ENCODE peak calls at places on chromosomes 13 and 19, in eight cellular contexts. T is prostate gland, C is BJ, F is HFFc6, Z is breast epithelium, G is AG04449, I is RWPE1, X is natural killer cell. E is an unnamed sample.

GRCh38 chr19:50963381-50963780 is 6.0 kb downstream of the KLK6 start:
- DNase-seq in F (no peak), C (no peak), X (no peak), Z (no peak), G (no peak), T (no peak), I (no peak), E (no peak)

GRCh38 chr19:9986787-9987281 is 23.5 kb downstream of the COL5A3 start:
- DNase-seq in T (no peak), G (no peak), Z (peak), F (peak), C (peak), I (no peak), X (no peak), E (no peak)

GRCh38 chr13:89003656-89004055 is 1332.5 kb downstream of the SLITRK5 start:
- DNase-seq in G (no peak), Z (no peak), I (no peak), C (no peak), T (no peak), F (no peak), X (no peak), E (no peak)

GRCh38 chr19:51448745-51449093 is 9.5 kb downstream of the SIGLEC8 start:
- DNase-seq in X (no peak), C (no peak), Z (no peak), G (no peak), F (no peak), I (no peak), T (no peak), E (no peak)

GRCh38 chr13:113592571-113592970 is 8.0 kb downstream of the TFDP1 start:
- DNase-seq in F (no peak), I (no peak), C (no peak), Z (no peak), G (no peak), T (no peak), X (peak), E (no peak)

GRCh38 chr19:4794971-4795370 is 3.4 kb downstream of the FEM1A start:
- DNase-seq in Z (no peak), I (peak), T (peak), X (no peak), C (no peak), G (no peak), F (no peak), E (no peak)

GRCh38 chr19:324716-325115 is 19.9 kb downstream of the MIER2 start:
- DNase-seq in T (no peak), C (no peak), G (no peak), Z (no peak), I (no peak), X (no peak), F (no peak), E (no peak)

GRCh38 chr19:16066611-16067104 is 9.6 kb upstream of the TPM4 start:
- DNase-seq in T (peak), C (no peak), F (peak), G (no peak), I (peak), Z (no peak), X (no peak), E (no peak)

GRCh38 chr13:60453490-60453889 is 56.5 kb downstream of the TDRD3 start:
- DNase-seq in T (no peak), G (no peak), F (no peak), C (no peak), Z (no peak), X (no peak), I (no peak), E (no peak)

GRCh38 chr19:53581871-53582279 is 43.9 kb downstream of the ZNF331 start:
- DNase-seq in G (no peak), Z (no peak), C (no peak), T (no peak), I (no peak), X (no peak), F (no peak), E (no peak)

GRCh38 chr19:50723069-50723468 is at the start of gene CLEC11A:
- DNase-seq in X (no peak), T (no peak), C (no peak), G (no peak), F (peak), I (no peak), Z (peak), E (no peak)

GRCh38 chr13:83216521-83217245 is 665.6 kb downstream of the SLITRK1 start:
- DNase-seq in X (no peak), T (no peak), I (no peak), Z (no peak), F (peak), G (no peak), C (no peak), E (no peak)

GRCh38 chr19:34475026-34475974 is 6.3 kb upstream of the WTIP start:
- DNase-seq in F (peak), G (peak), X (no peak), T (no peak), I (peak), C (peak), Z (no peak), E (no peak)

GRCh38 chr13:89883893-89884448 is 1463.5 kb upstream of the MIR17HG start:
- DNase-seq in F (no peak), G (no peak), I (no peak), X (no peak), Z (no peak), C (no peak), T (no peak), E (no peak)

GRCh38 chr13:59706101-59706976 is 457.4 kb downstream of the DIAPH3 start:
- DNase-seq in Z (no peak), C (no peak), G (no peak), F (no peak), X (no peak), I (no peak), T (no peak), E (no peak)

GRCh38 chr19:51777570-51778460 is 16.8 kb downstream of the FPR2 start:
- DNase-seq in F (peak), C (peak), Z (peak), X (no peak), I (peak), G (peak), T (peak), E (peak)

GRCh38 chr13:33125821-33126570 is 109.8 kb downstream of the KL start:
- DNase-seq in F (peak), C (peak), G (peak), T (peak), I (peak), X (no peak), Z (peak), E (peak)

GRCh38 chr13:59178344-59178743 is 985.4 kb downstream of the DIAPH3 start:
- DNase-seq in F (no peak), I (no peak), Z (no peak), C (no peak), G (no peak), T (no peak), X (no peak), E (no peak)

GRCh38 chr13:27988520-27988919 is at the start of gene URAD:
- DNase-seq in G (no peak), F (no peak), X (no peak), T (no peak), C (no peak), Z (no peak), I (no peak), E (no peak)

GRCh38 chr13:45545686-45546409 is 69.7 kb downstream of the ERICH6B start:
- DNase-seq in G (no peak), T (no peak), I (no peak), C (no peak), F (no peak), Z (no peak), X (no peak), E (no peak)

GRCh38 chr13:109704771-109705628 is 81.4 kb downstream of the IRS2 start:
- DNase-seq in I (peak), G (no peak), C (no peak), Z (no peak), F (no peak), X (no peak), T (no peak), E (peak)

GRCh38 chr19:33268162-33268991 is 34.0 kb downstream of the CEBPA start:
- DNase-seq in X (no peak), T (no peak), C (no peak), Z (no peak), G (no peak), I (no peak), F (no peak), E (no peak)

GRCh38 chr19:2869618-2870017 is 2.5 kb downstream of the ZNF556 start:
- DNase-seq in G (no peak), Z (no peak), T (no peak), I (no peak), C (no peak), X (no peak), F (no peak), E (no peak)

GRCh38 chr13:20828540-20829364 is 55.0 kb upstream of the EEF1AKMT1 start:
- DNase-seq in C (no peak), I (peak), Z (no peak), T (no peak), F (peak), X (no peak), G (no peak), E (no peak)

GRCh38 chr13:20801704-20802103 is 27.9 kb upstream of the EEF1AKMT1 start:
- DNase-seq in T (no peak), C (no peak), Z (no peak), G (no peak), F (no peak), X (no peak), I (no peak), E (no peak)

GRCh38 chr13:66635526-66635925 is 594.6 kb downstream of the PCDH9 start:
- DNase-seq in Z (no peak), C (peak), I (peak), F (peak), T (no peak), G (peak), X (no peak), E (no peak)

GRCh38 chr19:24078688-24079087 is 8.3 kb upstream of the ZNF254 start:
- DNase-seq in F (no peak), X (no peak), Z (no peak), G (no peak), I (no peak), T (no peak), C (no peak), E (no peak)

GRCh38 chr19:40799558-40800338 is 757 bp downstream of the EGLN2 start:
- DNase-seq in C (no peak), I (no peak), G (no peak), T (no peak), Z (no peak), X (no peak), F (no peak), E (peak)

GRCh38 chr13:72788831-72789230 is 6.9 kb downstream of the PIBF1 start:
- DNase-seq in T (no peak), X (no peak), F (no peak), C (no peak), G (no peak), Z (no peak), I (no peak), E (no peak)

GRCh38 chr19:15666883-15667282 is 6.0 kb upstream of the CYP4F12 start:
- DNase-seq in G (no peak), C (no peak), Z (no peak), I (no peak), T (no peak), F (no peak), X (no peak), E (no peak)

GRCh38 chr19:17725422-17726078 is 6.3 kb downstream of the MAP1S start:
- DNase-seq in I (no peak), T (no peak), X (no peak), Z (no peak), G (no peak), C (no peak), F (no peak), E (no peak)

GRCh38 chr13:40776681-40777165 is 5.7 kb upstream of the MRPS31 start:
- DNase-seq in G (no peak), F (peak), X (peak), I (no peak), C (no peak), T (no peak), Z (no peak), E (peak)

GRCh38 chr19:41298327-41298964 is 11.5 kb upstream of the CCDC97 start:
- DNase-seq in Z (peak), C (peak), T (no peak), X (peak), I (no peak), G (peak), F (peak), E (peak)

GRCh38 chr19:15297416-15298224 is 34.7 kb downstream of the BRD4 start:
- DNase-seq in I (peak), F (peak), T (peak), C (peak), G (no peak), X (no peak), Z (no peak), E (no peak)

GRCh38 chr19:42122691-42123607 is 9.3 kb downstream of the POU2F2 start:
- DNase-seq in T (no peak), G (no peak), Z (no peak), X (no peak), C (no peak), I (no peak), F (no peak), E (no peak)

GRCh38 chr13:76792680-76793334 is 93.4 kb downstream of the KCTD12 start:
- DNase-seq in Z (no peak), G (peak), T (no peak), C (no peak), I (no peak), F (peak), X (no peak), E (no peak)

GRCh38 chr13:73776137-73776785 is 357.9 kb downstream of the KLF12 start:
- DNase-seq in Z (no peak), C (no peak), I (no peak), F (no peak), G (no peak), X (no peak), T (no peak), E (no peak)

GRCh38 chr19:45471866-45472556 is 4.2 kb downstream of the FOSB start:
- DNase-seq in X (peak), F (no peak), G (no peak), C (no peak), Z (no peak), I (no peak), T (no peak), E (no peak)

GRCh38 chr13:99464441-99464949 is 36.8 kb upstream of the TM9SF2 start:
- DNase-seq in X (no peak), G (no peak), I (no peak), C (peak), Z (no peak), F (peak), T (no peak), E (no peak)

GRCh38 chr13:99454518-99455183 is 46.6 kb upstream of the TM9SF2 start:
- DNase-seq in T (no peak), F (no peak), I (no peak), C (no peak), Z (no peak), X (no peak), G (no peak), E (no peak)

GRCh38 chr13:99463998-99464397 is 37.3 kb upstream of the TM9SF2 start:
- DNase-seq in X (no peak), T (no peak), Z (no peak), I (no peak), C (no peak), F (no peak), G (no peak), E (no peak)

DNA sequence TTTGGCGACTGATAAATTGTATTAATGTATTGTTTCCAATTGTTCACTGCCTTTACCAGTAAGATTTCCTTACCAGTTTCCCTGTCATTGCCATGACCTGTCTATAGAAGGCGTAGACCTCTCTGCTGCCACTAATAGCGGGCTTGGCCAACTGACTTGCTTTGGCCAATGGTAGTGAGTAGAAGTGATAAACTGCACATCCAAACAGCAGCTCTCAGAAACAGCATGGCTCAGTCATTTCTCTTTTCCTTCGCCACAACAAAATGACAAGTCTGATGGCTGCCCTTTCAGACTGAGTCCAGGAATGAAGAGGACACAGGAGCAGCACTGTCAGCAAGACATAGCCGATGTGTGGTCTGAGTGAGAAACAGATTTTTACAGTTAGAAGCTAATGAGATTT is 42.2 kb upstream of the TM9SF2 start:
- DNase-seq in Z (no peak), X (no peak), I (no peak), T (no peak), G (no peak), F (no peak), C (no peak), E (no peak)
- TF ChIP-seq CTCF in Z (no peak), X (no peak), I (no peak), T (no peak), G (no peak), F (no peak), C (no peak), E (no peak)

DNA sequence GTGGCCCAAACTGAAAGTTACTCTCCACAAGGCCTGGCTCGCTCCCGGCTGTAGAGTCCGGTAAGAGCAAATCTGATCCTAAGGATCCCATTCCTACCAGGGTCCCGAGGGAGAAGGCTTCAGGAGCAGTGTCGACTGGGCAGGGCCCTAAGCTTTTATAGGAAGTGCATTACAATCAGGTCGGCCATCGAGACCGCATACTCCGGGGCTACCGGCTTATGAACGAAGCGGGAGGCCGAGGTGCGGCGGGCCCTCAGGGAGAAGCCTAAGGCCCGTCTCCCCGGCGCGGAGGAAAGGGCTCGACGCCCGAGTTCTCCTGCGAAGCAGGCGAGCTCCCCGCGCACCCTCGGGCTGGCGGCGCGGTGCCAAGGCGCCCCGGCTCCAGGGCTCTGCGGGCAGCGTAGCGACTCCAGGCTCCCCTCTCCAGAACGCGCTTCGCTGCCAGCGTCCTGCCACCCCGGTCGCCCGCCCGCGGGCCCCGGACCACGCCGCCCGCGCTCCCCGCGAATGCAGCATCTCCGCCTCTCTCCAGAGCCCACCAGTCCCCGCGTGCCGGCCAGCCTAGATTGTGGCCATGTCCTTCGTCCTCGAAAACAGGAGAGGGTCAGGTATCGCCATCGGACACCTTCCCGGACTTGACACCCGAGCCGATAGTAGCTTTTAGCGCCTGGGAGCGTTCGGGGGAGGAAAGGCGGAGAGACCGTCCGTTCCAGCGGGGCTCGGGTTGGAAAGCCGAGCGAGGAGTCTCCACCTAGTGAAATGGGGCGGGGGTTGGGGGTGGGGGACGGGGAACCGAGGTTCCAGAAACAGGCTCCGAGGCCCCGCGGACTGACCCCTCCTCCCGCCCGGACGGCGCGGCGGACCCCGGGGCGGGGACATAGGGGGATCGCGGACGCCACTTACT is 1.3 kb downstream of the EFNB2 start:
- DNase-seq in Z (no peak), T (peak), G (no peak), F (peak), C (no peak), I (no peak), X (peak), E (peak)
- TF ChIP-seq CTCF in Z (no peak), T (peak), G (no peak), F (no peak), C (peak), I (no peak), X (no peak), E (no peak)

GRCh38 chr19:12034610-12035009 is 869 bp downstream of the ZNF433 start:
- DNase-seq in Z (no peak), F (no peak), C (no peak), T (no peak), G (no peak), I (peak), X (no peak), E (no peak)

GRCh38 chr19:12034196-12034595 is 1.3 kb downstream of the ZNF433 start:
- DNase-seq in F (no peak), C (no peak), X (no peak), G (no peak), T (no peak), Z (no peak), I (no peak), E (no peak)

GRCh38 chr19:12035220-12036172 is at the start of gene ZNF433:
- DNase-seq in C (peak), X (peak), Z (peak), F (peak), G (peak), T (peak), I (peak), E (peak)
- TF ChIP-seq CTCF in C (no peak), X (no peak), Z (peak), F (peak), G (no peak), T (peak), I (no peak), E (no peak)

DNA sequence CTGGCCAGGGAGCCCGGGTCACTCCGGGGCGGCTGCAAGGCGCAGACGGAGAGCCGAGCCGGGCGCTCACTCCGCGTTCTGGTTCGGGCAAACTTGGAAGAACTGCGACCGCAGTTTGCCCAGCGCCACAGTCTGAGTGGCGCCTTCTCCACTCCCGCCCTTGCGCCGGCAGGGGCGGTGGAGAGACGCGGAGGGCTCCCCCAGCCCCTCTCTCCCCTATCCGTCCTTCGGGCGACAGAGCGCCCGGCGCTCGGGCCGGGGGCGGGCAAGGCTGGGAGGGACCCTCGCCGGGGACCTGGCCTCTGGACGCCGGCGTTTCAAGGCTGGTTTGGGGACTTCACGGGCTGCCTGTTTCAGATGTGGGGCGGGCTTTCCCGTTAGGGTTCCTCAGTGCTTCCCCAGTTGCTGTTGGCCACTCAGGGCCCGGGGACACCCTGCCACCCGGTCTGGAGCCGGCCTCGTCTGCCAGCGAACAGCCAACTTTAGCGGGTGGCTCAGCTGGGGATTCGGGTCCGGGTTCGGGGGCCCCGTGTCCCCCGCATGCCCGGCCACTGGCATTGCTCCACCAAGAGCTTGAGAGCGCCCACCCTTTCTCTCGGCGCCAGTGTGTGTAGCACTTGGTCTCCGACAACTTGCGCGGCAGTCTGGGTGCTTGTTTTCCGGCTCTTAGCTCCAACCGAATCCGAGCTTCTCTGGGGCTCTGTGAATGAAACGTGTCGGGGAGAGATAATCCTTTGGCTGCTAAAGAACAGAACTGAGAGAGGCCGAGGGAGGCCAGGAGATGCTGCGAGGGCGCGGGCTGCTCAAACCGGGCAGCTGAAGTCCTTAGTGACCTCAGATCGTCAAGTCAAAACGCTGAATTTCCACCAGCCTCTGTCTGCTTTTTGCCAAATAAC is 1.5 kb downstream of the GPC6 start:
- DNase-seq in I (no peak), T (peak), Z (no peak), X (no peak), C (no peak), F (peak), G (no peak), E (no peak)
- TF ChIP-seq CTCF in I (peak), T (no peak), Z (no peak), X (no peak), C (peak), F (peak), G (peak), E (no peak)

GRCh38 chr19:6772028-6772865 is at the start of gene VAV1:
- DNase-seq in X (peak), I (no peak), G (no peak), T (peak), F (no peak), C (no peak), Z (no peak), E (peak)
- TF ChIP-seq CTCF in X (peak), I (no peak), G (no peak), T (no peak), F (no peak), C (no peak), Z (no peak), E (no peak)

GRCh38 chr19:13784731-13785452 is 10.4 kb upstream of the ZSWIM4 start:
- DNase-seq in C (no peak), F (peak), I (peak), X (peak), G (no peak), T (peak), Z (peak), E (peak)
- TF ChIP-seq CTCF in C (peak), F (peak), I (peak), X (peak), G (peak), T (peak), Z (peak), E (peak)